ENCODE peak calls at places on chromosomes 13 and 19, in nine cellular contexts. S is COR-L47; Q is hepatocyte; W is NCI-H2081; I is memory B cell; H is activated naive CD4-positive, alpha-beta T cell treated with anti-CD3 and anti-CD28 coated beads, Interleukin-2, amount 50 U/mL, for 72 hours; O is fibroblast of lung; N is RKO; U is naive thymus-derived CD8-positive, alpha-beta T cell. V is an unnamed sample.

GRCh38 chr13:113573065-113573464 is 11.5 kb upstream of the TFDP1 start:
- DNase-seq in H (no peak), I (no peak), Q (no peak), N (no peak), W (no peak), U (no peak), S (no peak), O (no peak), V (no peak)

GRCh38 chr19:7916137-7916907 is 1.7 kb downstream of the TGFBR3L start:
- DNase-seq in I (peak), S (peak), N (no peak), U (peak), W (peak), H (peak), O (no peak), Q (peak), V (peak)

GRCh38 chr13:27006519-27007161 is 165.0 kb downstream of the USP12 start:
- DNase-seq in O (peak), W (peak), N (no peak), H (no peak), I (no peak), Q (peak), S (peak), U (no peak), V (no peak)

GRCh38 chr13:74388626-74389025 is 254.4 kb upstream of the KLF12 start:
- DNase-seq in S (no peak), O (no peak), I (no peak), Q (no peak), W (no peak), H (no peak), U (no peak), N (no peak), V (no peak)

GRCh38 chr13:21637296-21637695 is 33.3 kb upstream of the MICU2 start:
- DNase-seq in U (no peak), S (peak), O (peak), N (peak), W (peak), I (no peak), Q (peak), H (peak), V (no peak)

GRCh38 chr13:47158583-47158982 is 261.7 kb upstream of the HTR2A start:
- DNase-seq in W (no peak), U (no peak), N (no peak), H (no peak), O (no peak), Q (no peak), S (no peak), I (no peak), V (no peak)

GRCh38 chr13:114321256-114321655 is 7.0 kb downstream of the CHAMP1 start:
- DNase-seq in W (no peak), N (no peak), Q (no peak), S (no peak), I (no peak), U (no peak), H (no peak), O (no peak), V (no peak)

GRCh38 chr13:108426893-108427292 is 157.4 kb downstream of the TNFSF13B start:
- DNase-seq in I (no peak), U (no peak), N (no peak), Q (no peak), S (no peak), H (no peak), O (peak), W (no peak), V (no peak)

GRCh38 chr13:85969331-85969730 is 170.1 kb upstream of the SLITRK6 start:
- DNase-seq in O (no peak), N (no peak), S (no peak), U (no peak), W (no peak), H (no peak), Q (no peak), I (no peak), V (no peak)

GRCh38 chr19:18768997-18769891 is 21.9 kb downstream of the COMP start:
- DNase-seq in U (no peak), W (no peak), N (no peak), O (no peak), S (peak), I (no peak), H (no peak), Q (no peak), V (no peak)

GRCh38 chr13:104757712-104758111 is 1691.5 kb upstream of the SLC10A2 start:
- DNase-seq in Q (no peak), H (no peak), N (no peak), S (no peak), I (no peak), W (no peak), U (no peak), O (no peak), V (no peak)

GRCh38 chr19:40530091-40530901 is 46.4 kb upstream of the SHKBP1 start:
- DNase-seq in S (no peak), N (no peak), I (no peak), H (peak), U (peak), O (no peak), W (peak), Q (peak), V (peak)

GRCh38 chr19:55490478-55491436 is 2.5 kb downstream of the SSC5D start:
- DNase-seq in U (no peak), S (no peak), N (no peak), I (no peak), H (no peak), O (no peak), W (no peak), Q (no peak), V (no peak)

GRCh38 chr13:31722684-31723083 is 16.6 kb upstream of the RXFP2 start:
- DNase-seq in W (peak), I (no peak), O (peak), H (no peak), U (no peak), N (no peak), Q (no peak), S (peak), V (no peak)

GRCh38 chr13:42684226-42684625 is 97.2 kb upstream of the FAM216B start:
- DNase-seq in U (no peak), Q (no peak), O (no peak), H (no peak), N (no peak), S (no peak), W (no peak), I (no peak), V (no peak)

GRCh38 chr13:28718186-28718537 is 608 bp downstream of the SLC46A3 start:
- DNase-seq in H (no peak), W (no peak), I (no peak), Q (no peak), O (peak), U (no peak), N (peak), S (no peak), V (no peak)